ENCODE peak calls at places on chromosomes 3 and 15, in four cellular contexts. R is Right ventricle myocardium superior, W is NCI-H1105 treated with DMSO at 0.1 percent for 48 hours, K is left ventricle myocardium superior. B is an unnamed sample.

GRCh38 chr3:48215466-48215865 is 7.8 kb upstream of the CAMP start:
- DNase-seq in W (no peak), K (peak), R (peak), B (no peak)

GRCh38 chr3:104088738-104089137 is 1278.0 kb upstream of the ALCAM start:
- DNase-seq in K (no peak), R (no peak), W (no peak), B (no peak)

GRCh38 chr15:42319206-42319605 is 40.1 kb upstream of the CAPN3 start:
- DNase-seq in W (no peak), K (no peak), R (no peak), B (no peak)

GRCh38 chr3:12380408-12380795 is 91.5 kb downstream of the PPARG start:
- DNase-seq in K (no peak), R (no peak), W (no peak), B (no peak)

GRCh38 chr3:138125548-138126221 is 6.5 kb downstream of the A4GNT start:
- DNase-seq in K (no peak), R (no peak), W (no peak), B (no peak)

GRCh38 chr3:127211118-127212060 is 18.5 kb downstream of the PRR23E start:
- DNase-seq in K (no peak), W (no peak), R (no peak), B (no peak)

GRCh38 chr15:86439614-86440013 is 359.9 kb downstream of the AGBL1 start:
- DNase-seq in K (no peak), W (no peak), R (no peak), B (no peak)

GRCh38 chr3:122760457-122761271 is 33.0 kb downstream of the HSPBAP1 start:
- DNase-seq in W (no peak), R (no peak), K (no peak), B (no peak)

GRCh38 chr3:114803042-114803695 is 343.9 kb downstream of the ZBTB20 start:
- DNase-seq in R (no peak), K (no peak), W (no peak), B (no peak)

GRCh38 chr3:29271501-29271900 is 9.4 kb upstream of the RBMS3 start:
- DNase-seq in R (no peak), W (no peak), K (no peak), B (no peak)

GRCh38 chr15:100879461-100880138 is at the start of gene ALDH1A3:
- DNase-seq in W (no peak), K (peak), R (peak), B (peak)

GRCh38 chr3:124373524-124373923 is 356.7 kb upstream of the UMPS start:
- DNase-seq in K (no peak), R (no peak), W (no peak), B (no peak)

GRCh38 chr15:99925661-99926461 is 192.6 kb upstream of the LYSMD4 start:
- DNase-seq in K (peak), W (no peak), R (peak), B (peak)

GRCh38 chr3:38028621-38029361 is 651 bp downstream of the PLCD1 start:
- DNase-seq in K (peak), W (no peak), R (peak), B (peak)

GRCh38 chr3:149160754-149161289 is 31.4 kb downstream of the HPS3 start:
- DNase-seq in K (no peak), W (no peak), R (no peak), B (no peak)

GRCh38 chr3:9846931-9847488 is 3.2 kb upstream of the RPUSD3 start:
- DNase-seq in R (no peak), K (no peak), W (no peak), B (no peak)

GRCh38 chr3:78148986-78149717 is 1109.3 kb downstream of the ROBO2 start:
- DNase-seq in R (no peak), K (no peak), W (no peak), B (no peak)

GRCh38 chr3:12363397-12364195 is 74.7 kb downstream of the PPARG start:
- DNase-seq in W (no peak), K (no peak), R (no peak), B (no peak)

GRCh38 chr3:128432898-128433629 is 33.6 kb downstream of the DNAJB8 start:
- DNase-seq in W (peak), K (no peak), R (no peak), B (peak)

GRCh38 chr15:68187559-68187958 is 17.6 kb downstream of the CALML4 start:
- DNase-seq in W (peak), K (peak), R (peak), B (peak)

GRCh38 chr15:58438956-58439355 is 7.2 kb downstream of the LIPC start:
- DNase-seq in K (peak), W (peak), R (peak), B (no peak)

GRCh38 chr15:69789648-69790393 is 307.9 kb downstream of the TLE3 start:
- DNase-seq in R (no peak), K (no peak), W (no peak), B (no peak)

GRCh38 chr3:134326760-134327593 is 47.3 kb downstream of the AMOTL2 start:
- DNase-seq in K (no peak), R (peak), W (no peak), B (peak)

GRCh38 chr15:73957276-73957675 is 31.0 kb downstream of the LOXL1 start:
- DNase-seq in K (no peak), W (no peak), R (no peak), B (peak)

GRCh38 chr15:65460948-65461347 is 38.2 kb upstream of the IGDCC4 start:
- DNase-seq in R (no peak), K (no peak), W (no peak), B (no peak)

GRCh38 chr3:14415501-14415900 is 13.1 kb downstream of the SLC6A6 start:
- DNase-seq in W (no peak), K (no peak), R (no peak), B (no peak)

GRCh38 chr3:129424185-129424841 is 4.1 kb downstream of the EFCAB12 start:
- DNase-seq in K (no peak), R (no peak), W (no peak), B (no peak)

GRCh38 chr3:197399486-197399885 is 101.1 kb upstream of the DLG1 start:
- DNase-seq in K (no peak), R (no peak), W (no peak), B (no peak)

GRCh38 chr3:196517142-196517808 is 2.1 kb upstream of the SMCO1 start:
- DNase-seq in R (no peak), K (no peak), W (no peak), B (no peak)

GRCh38 chr3:186534113-186534669 is 10.0 kb downstream of the CRYGS start:
- DNase-seq in R (no peak), W (no peak), K (no peak), B (no peak)

GRCh38 chr3:58188173-58188564 is 22.6 kb downstream of the DNASE1L3 start:
- DNase-seq in W (no peak), K (no peak), R (no peak), B (no peak)

GRCh38 chr3:37787027-37787868 is 74.4 kb upstream of the CTDSPL start:
- DNase-seq in R (no peak), K (no peak), W (no peak), B (no peak)

GRCh38 chr3:56833031-56833430 is 31.3 kb upstream of the ARHGEF3 start:
- DNase-seq in K (no peak), W (no peak), R (no peak), B (no peak)

GRCh38 chr15:72962054-72962702 is 90.1 kb upstream of the NEO1 start:
- DNase-seq in W (no peak), R (no peak), K (no peak), B (no peak)

GRCh38 chr3:168877899-168878298 is 782.2 kb upstream of the GOLIM4 start:
- DNase-seq in K (no peak), R (no peak), W (peak), B (no peak)